ENCODE peak calls at places on chromosome 1, in seven cellular contexts. R is B cell; M is activated T-cell treated with anti-CD3 and anti-CD28 coated beads, Interleukin-2, amount 50 U/mL, for 1 hour; O is anterior cingulate cortex; Q is substantia nigra; X is stimulated activated CD4-positive, alpha-beta T cell treated with anti-CD3 and anti-CD28 coated beads, Interleukin-15, amount 100 ng/mL, for 48 hours; Z is stimulated activated CD8-positive, alpha-beta memory T cell treated with anti-CD3 and anti-CD28 coated beads, Interleukin-2, amount 100 ng/mL, for 1 hour. B is an unnamed sample.

GRCh38 chr1:173039621-173040020 is 11.1 kb downstream of the TNFSF18 start:
- DNase-seq in R (no peak), M (no peak), O (no peak), Q (no peak), X (no peak), Z (no peak), B (no peak)

GRCh38 chr1:31902509-31902857 is 35.7 kb downstream of the PTP4A2 start:
- DNase-seq in R (no peak), M (no peak), O (no peak), Q (no peak), X (no peak), Z (no peak), B (no peak)

GRCh38 chr1:6889875-6890480 is 104.7 kb downstream of the CAMTA1 start:
- DNase-seq in R (peak; percentile 70), M (peak; percentile 34), O (no peak), Q (peak; percentile 46), X (no peak), Z (peak; percentile 4), B (no peak)

GRCh38 chr1:24149854-24150227 is 6.9 kb upstream of the IL22RA1 start:
- DNase-seq in R (no peak), M (peak; percentile 27), O (no peak), Q (no peak), X (peak; percentile 44), Z (no peak), B (no peak)

GRCh38 chr1:196355206-196355786 is 252.9 kb downstream of the KCNT2 start:
- DNase-seq in R (no peak), M (no peak), O (no peak), Q (no peak), X (no peak), Z (no peak), B (no peak)

GRCh38 chr1:96492236-96492635 is 229.3 kb upstream of the PTBP2 start:
- DNase-seq in R (no peak), M (no peak), O (no peak), Q (no peak), X (no peak), Z (no peak), B (no peak)

GRCh38 chr1:43994794-43995790 is 3.7 kb downstream of the CCDC24 start:
- DNase-seq in R (no peak), M (no peak), O (no peak), Q (no peak), X (no peak), Z (no peak), B (peak; percentile 71)

GRCh38 chr1:91529856-91530255 is 29.2 kb downstream of the CDC7 start:
- DNase-seq in R (no peak), M (no peak), O (no peak), Q (no peak), X (no peak), Z (no peak), B (no peak)

GRCh38 chr1:110319332-110320167 is 19.6 kb upstream of the RBM15 start:
- DNase-seq in R (no peak), M (no peak), O (no peak), Q (no peak), X (no peak), Z (no peak), B (no peak)